ENCODE peak calls at places on chromosomes 13 and 19, in six cellular contexts. E is dorsolateral prefrontal cortex, J is AG20443, G is OCI-LY7, C is activated T-helper 1 cell treated with Interleukin-2 at 50 U/mL for 16 hours, O is sciatic nerve. S is an unnamed sample.
A peak's percentile ranks its signal among the peaks of the same experiment; 100 is the strongest.

GRCh38 chr13:113369881-113370280 is 6.0 kb upstream of the GRTP1 start:
- DNase-seq in E (no peak), J (peak; percentile 4), G (no peak), C (no peak), O (no peak), S (no peak)

GRCh38 chr13:75326173-75327131 is 155.5 kb downstream of the TBC1D4 start:
- DNase-seq in E (no peak), J (peak; percentile 26), G (no peak), C (peak; percentile 21), O (no peak), S (peak; percentile 79)

GRCh38 chr19:44737238-44738160 is 11.0 kb upstream of the BCL3 start:
- DNase-seq in E (no peak), J (no peak), G (no peak), C (no peak), O (no peak), S (peak; percentile 65)

GRCh38 chr19:28508666-28509065 is 704.3 kb downstream of the UQCRFS1 start:
- DNase-seq in E (no peak), J (no peak), G (no peak), C (no peak), O (no peak), S (no peak)

GRCh38 chr19:15836345-15836594 is 20.8 kb upstream of the OR10H1 start:
- DNase-seq in E (no peak), J (no peak), G (peak; percentile 50), C (peak; percentile 18), O (no peak), S (no peak)

GRCh38 chr19:10294368-10294697 is 4.6 kb downstream of the ICAM5 start:
- DNase-seq in E (no peak), J (no peak), G (no peak), C (no peak), O (no peak), S (no peak)

GRCh38 chr13:55219538-55219937 is 1921.2 kb upstream of the PRR20A start:
- DNase-seq in E (no peak), J (no peak), G (no peak), C (no peak), O (no peak), S (no peak)

GRCh38 chr13:111209613-111210012 is 94.5 kb downstream of the ARHGEF7 start:
- DNase-seq in E (no peak), J (no peak), G (no peak), C (no peak), O (no peak), S (no peak)

GRCh38 chr13:23325191-23325590 is 108.3 kb downstream of the SACS start:
- DNase-seq in E (no peak), J (no peak), G (no peak), C (no peak), O (no peak), S (peak; percentile 73)

GRCh38 chr19:14006766-14007562 is 844 bp upstream of the RFX1 start:
- DNase-seq in E (peak; percentile 81), J (peak; percentile 83), G (no peak), C (no peak), O (peak; percentile 92), S (no peak)

GRCh38 chr13:88919970-88920628 is 1248.9 kb downstream of the SLITRK5 start:
- DNase-seq in E (no peak), J (no peak), G (no peak), C (no peak), O (no peak), S (peak; percentile 35)

GRCh38 chr19:1155352-1156304 is 18.4 kb downstream of the SBNO2 start:
- DNase-seq in E (no peak), J (peak; percentile 48), G (no peak), C (no peak), O (no peak), S (no peak)

GRCh38 chr13:67238277-67238859 is 8.2 kb upstream of the PCDH9 start:
- DNase-seq in E (no peak), J (peak; percentile 27), G (peak; percentile 60), C (no peak), O (no peak), S (peak; percentile 30)

GRCh38 chr13:86446311-86446710 is 647.1 kb upstream of the SLITRK6 start:
- DNase-seq in E (peak; percentile 22), J (peak; percentile 9), G (no peak), C (no peak), O (peak; percentile 58), S (no peak)

GRCh38 chr13:100069278-100069677 is 19.6 kb upstream of the PCCA start:
- DNase-seq in E (no peak), J (no peak), G (no peak), C (no peak), O (no peak), S (no peak)